ENCODE peak calls at places on chromosome 18, in ten cellular contexts. O is hepatocyte, N is tibial artery, H is fibroblast of lung, C is mammary epithelial cell, I is stomach, B is astrocyte of the cerebellum, W is GM23248, V is cardiac muscle cell, Y is aorta. A is an unnamed sample.

GRCh38 chr18:50629148-50629631 is 69.3 kb downstream of the MAPK4 start:
- DNase-seq in N (peak; percentile 73), Y (no peak), W (no peak), C (peak; percentile 78), O (peak; percentile 38), H (no peak), I (no peak), B (no peak), V (no peak), A (no peak)

GRCh38 chr18:47969851-47970250 is 39.4 kb upstream of the SMAD2 start:
- DNase-seq in H (no peak), Y (no peak), N (no peak), C (peak; percentile 5), W (peak; percentile 6), O (no peak), I (no peak), B (peak; percentile 23), V (peak; percentile 37), A (no peak)

GRCh38 chr18:45860971-45861370 is 35.5 kb downstream of the SIGLEC15 start:
- DNase-seq in N (no peak), O (no peak), V (no peak), I (no peak), C (no peak), Y (no peak), W (no peak), B (no peak), H (no peak), A (no peak)

GRCh38 chr18:9494778-9495302 is 19.5 kb downstream of the RALBP1 start:
- DNase-seq in C (no peak), N (no peak), H (no peak), I (no peak), V (peak; percentile 41), Y (no peak), O (no peak), W (no peak), B (no peak), A (no peak)

GRCh38 chr18:74496508-74497307 is 545 bp downstream of the CNDP2 start:
- DNase-seq in B (no peak), W (peak; percentile 83), N (no peak), H (peak; percentile 39), V (peak; percentile 65), I (peak; percentile 69), C (no peak), O (peak; percentile 88), Y (peak; percentile 88), A (peak; percentile 69)

GRCh38 chr18:79851981-79852380 is 54.2 kb downstream of the KCNG2 start:
- DNase-seq in N (peak; percentile 34), C (no peak), Y (peak; percentile 57), O (no peak), I (no peak), B (no peak), V (no peak), W (no peak), H (no peak), A (no peak)

GRCh38 chr18:8257851-8258434 is 351.3 kb upstream of the RAB12 start:
- DNase-seq in B (no peak), N (no peak), I (no peak), W (no peak), H (no peak), C (no peak), V (no peak), Y (no peak), O (no peak), A (no peak)

GRCh38 chr18:70363861-70364260 is 75.0 kb downstream of the SOCS6 start:
- DNase-seq in O (peak; percentile 24), Y (no peak), C (no peak), H (peak; percentile 54), N (no peak), W (peak; percentile 61), I (no peak), V (peak; percentile 70), B (no peak), A (no peak)

GRCh38 chr18:9684901-9685738 is 23.0 kb upstream of the RAB31 start:
- DNase-seq in H (peak; percentile 77), V (peak; percentile 85), B (no peak), N (peak; percentile 79), O (no peak), Y (peak; percentile 79), I (no peak), C (peak; percentile 9), W (peak; percentile 84), A (no peak)

GRCh38 chr18:45505497-45506206 is 109.6 kb upstream of the SLC14A2 start:
- DNase-seq in H (peak; percentile 46), W (peak; percentile 23), B (no peak), Y (no peak), V (peak; percentile 29), O (no peak), N (no peak), C (no peak), I (no peak), A (no peak)

GRCh38 chr18:48539406-48540328 is 836 bp downstream of the CTIF start:
- DNase-seq in O (peak; percentile 76), B (no peak), N (peak; percentile 79), Y (peak; percentile 85), C (peak; percentile 58), H (peak; percentile 67), W (peak; percentile 84), I (peak; percentile 32), V (peak; percentile 63), A (peak; percentile 61)

GRCh38 chr18:9750606-9751304 is 42.7 kb downstream of the RAB31 start:
- DNase-seq in B (no peak), I (no peak), H (no peak), W (no peak), V (no peak), C (no peak), Y (no peak), N (no peak), O (no peak), A (no peak)

GRCh38 chr18:76383636-76384035 is 111.4 kb downstream of the ZNF516 start:
- DNase-seq in I (peak; percentile 19), H (no peak), B (no peak), C (no peak), O (no peak), Y (peak; percentile 73), N (peak; percentile 56), V (no peak), W (no peak), A (no peak)

DNA sequence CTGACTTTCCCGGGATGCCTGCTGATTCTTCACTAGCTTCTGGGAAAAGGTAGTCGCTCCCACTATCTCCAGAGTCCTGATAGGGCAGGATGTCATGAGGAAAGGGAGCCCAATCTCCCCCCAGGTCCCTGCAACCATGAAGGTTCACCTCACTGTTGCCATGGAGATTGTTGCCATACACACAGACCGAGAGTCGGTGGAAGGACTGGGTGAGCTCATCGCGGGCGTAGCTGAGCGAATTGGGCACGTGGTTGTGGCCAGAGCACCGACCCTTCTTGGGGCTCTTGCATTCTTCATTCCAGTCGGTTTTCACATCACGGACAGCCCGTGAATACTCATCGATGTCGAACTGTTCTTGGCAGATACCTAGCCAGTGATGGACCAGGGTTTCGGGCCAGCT is 97.4 kb downstream of the MEP1B start:
- DNase-seq in H (no peak), N (peak; percentile 86), V (no peak), C (no peak), B (no peak), I (no peak), W (no peak), O (no peak), Y (peak; percentile 90), A (no peak)
- H3K4me3 ChIP-seq in H (no peak overlapping the region), N (peak overlapping the region; percentile 45), V (no peak overlapping the region), C (no peak overlapping the region), B (no peak overlapping the region), I (no peak overlapping the region), W (no peak overlapping the region), O (no peak overlapping the region), Y (peak overlapping the region; percentile 16), A (no peak overlapping the region)

GRCh38 chr18:63465059-63465458 is 11.7 kb upstream of the SERPINB5 start:
- DNase-seq in Y (no peak), C (no peak), B (no peak), N (no peak), V (no peak), W (no peak), I (no peak), H (no peak), O (no peak), A (no peak)
- H3K4me3 ChIP-seq in Y (no peak overlapping the region), C (no peak overlapping the region), B (no peak overlapping the region), N (no peak overlapping the region), V (no peak overlapping the region), W (no peak overlapping the region), I (no peak overlapping the region), H (no peak overlapping the region), O (no peak overlapping the region), A (no peak overlapping the region)

GRCh38 chr18:21704603-21705364 is at the start of gene ABHD3:
- DNase-seq in H (peak; percentile 84), C (peak; percentile 91), W (peak; percentile 97), N (peak; percentile 97), O (peak; percentile 98), B (peak; percentile 72), V (peak; percentile 95), I (peak; percentile 96), Y (peak; percentile 98), A (peak; percentile 81)

GRCh38 chr18:21703241-21703820 is 1.2 kb downstream of the ABHD3 start:
- DNase-seq in W (no peak), V (no peak), N (no peak), I (peak; percentile 34), B (no peak), Y (no peak), C (peak; percentile 65), O (no peak), H (peak; percentile 11), A (no peak)

GRCh38 chr18:21706386-21706865 is 1.9 kb upstream of the ABHD3 start:
- DNase-seq in H (no peak), C (no peak), Y (no peak), B (no peak), V (no peak), W (no peak), N (no peak), O (no peak), I (no peak), A (no peak)

GRCh38 chr18:21701621-21702020 is 3.0 kb downstream of the ABHD3 start:
- DNase-seq in Y (no peak), H (no peak), V (no peak), B (no peak), O (no peak), N (no peak), I (no peak), C (no peak), W (no peak), A (no peak)

GRCh38 chr18:21702602-21703001 is 2.0 kb downstream of the ABHD3 start:
- DNase-seq in Y (no peak), C (no peak), V (no peak), N (no peak), B (no peak), I (no peak), W (no peak), H (no peak), O (no peak), A (no peak)
- H3K4me3 ChIP-seq in Y (no peak overlapping the region), C (no peak overlapping the region), V (no peak overlapping the region), N (no peak overlapping the region), B (no peak overlapping the region), I (peak overlapping the region; percentile 71), W (no peak overlapping the region), H (peak overlapping the region; percentile 73), O (peak overlapping the region; percentile 7), A (no peak overlapping the region)

DNA sequence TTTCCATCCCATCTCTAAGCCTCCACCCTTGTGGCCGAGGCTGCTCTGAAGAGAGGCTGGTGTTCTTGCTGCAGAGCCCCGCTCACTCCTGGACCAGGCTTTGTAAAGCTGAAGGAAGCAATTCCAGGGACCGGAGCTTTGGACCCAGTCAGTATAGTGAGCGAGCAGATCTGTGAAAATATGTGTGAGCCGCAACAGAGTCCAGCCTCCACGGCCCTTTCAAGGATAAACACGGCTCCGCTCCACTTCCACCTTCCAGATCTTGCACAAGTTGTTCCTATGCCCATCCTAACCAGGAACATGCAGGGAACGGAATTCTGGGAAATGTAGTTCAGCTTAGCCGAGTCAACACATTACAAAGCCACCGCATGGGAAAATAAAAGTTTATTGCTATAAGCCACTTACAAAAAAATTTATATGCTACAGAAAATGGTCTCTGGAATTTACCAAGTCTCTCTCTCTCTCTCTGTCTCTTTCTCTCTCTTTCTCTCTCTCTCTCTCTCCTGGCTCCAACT is 151.7 kb upstream of the ZNF521 start:
- DNase-seq in W (peak; percentile 77), Y (peak; percentile 75), H (peak; percentile 91), C (peak; percentile 55), B (peak; percentile 68), I (no peak), V (peak; percentile 87), O (peak; percentile 77), N (peak; percentile 74), A (peak; percentile 85)
- H3K4me3 ChIP-seq in W (peak overlapping the region; percentile 72), Y (peak overlapping the region; percentile 33), H (peak overlapping the region; percentile 73), C (peak overlapping the region; percentile 13), B (peak overlapping the region; percentile 31), I (peak overlapping the region; percentile 39), V (peak overlapping the region; percentile 21), O (peak overlapping the region; percentile 4), N (peak overlapping the region; percentile 49), A (peak overlapping the region; percentile 59)

A was measured in SJCRH30.